ENCODE peak calls at places on chromosomes 6 and 20, in nine cellular contexts. One of them, this sample, is unnamed.

GRCh38 chr20:60060593-60060992 is 102.4 kb downstream of the CDH26 start:
- DNase-seq in putamen: no peak
- DNase-seq in stimulated activated naive CD4-positive, alpha-beta T cell: no peak
- DNase-seq in GM10248: no peak
- DNase-seq in NCI-H460: no peak
- DNase-seq in NCI-H2107: no peak
- DNase-seq in SK-MEL-5: no peak
- DNase-seq in AG08395: no peak
- DNase-seq in NCI-H2171 treated with DMSO at 0.1 percent for 48 hours: no peak
- DNase-seq in this sample: no peak

GRCh38 chr6:24699521-24700359 is 19.2 kb downstream of the C6orf62 start:
- DNase-seq in GM10248: no peak
- DNase-seq in putamen: no peak
- DNase-seq in stimulated activated naive CD4-positive, alpha-beta T cell: no peak
- DNase-seq in NCI-H2171 treated with DMSO at 0.1 percent for 48 hours: no peak
- DNase-seq in NCI-H460: no peak
- DNase-seq in SK-MEL-5: no peak
- DNase-seq in AG08395: no peak
- DNase-seq in NCI-H2107: no peak
- DNase-seq in this sample: no peak

GRCh38 chr20:36235892-36236785 is at the start of gene AAR2:
- DNase-seq in NCI-H2107: peak
- DNase-seq in stimulated activated naive CD4-positive, alpha-beta T cell: peak
- DNase-seq in putamen: peak
- DNase-seq in SK-MEL-5: peak
- DNase-seq in GM10248: peak
- DNase-seq in AG08395: peak
- DNase-seq in NCI-H460: peak
- DNase-seq in NCI-H2171 treated with DMSO at 0.1 percent for 48 hours: peak
- DNase-seq in this sample: peak

GRCh38 chr6:156498696-156499095 is 278.5 kb upstream of the ARID1B start:
- DNase-seq in NCI-H2107: no peak
- DNase-seq in putamen: no peak
- DNase-seq in NCI-H2171 treated with DMSO at 0.1 percent for 48 hours: no peak
- DNase-seq in AG08395: no peak
- DNase-seq in NCI-H460: no peak
- DNase-seq in GM10248: no peak
- DNase-seq in SK-MEL-5: no peak
- DNase-seq in stimulated activated naive CD4-positive, alpha-beta T cell: no peak
- DNase-seq in this sample: no peak

GRCh38 chr6:168090706-168091105 is 11.7 kb upstream of the FRMD1 start:
- DNase-seq in NCI-H2107: no peak
- DNase-seq in SK-MEL-5: no peak
- DNase-seq in putamen: no peak
- DNase-seq in GM10248: no peak
- DNase-seq in stimulated activated naive CD4-positive, alpha-beta T cell: no peak
- DNase-seq in NCI-H2171 treated with DMSO at 0.1 percent for 48 hours: no peak
- DNase-seq in AG08395: no peak
- DNase-seq in NCI-H460: no peak
- DNase-seq in this sample: no peak

GRCh38 chr6:70312165-70312564 is 9.3 kb upstream of the COL9A1 start:
- DNase-seq in GM10248: no peak
- DNase-seq in putamen: no peak
- DNase-seq in NCI-H460: no peak
- DNase-seq in NCI-H2171 treated with DMSO at 0.1 percent for 48 hours: no peak
- DNase-seq in NCI-H2107: no peak
- DNase-seq in AG08395: peak
- DNase-seq in stimulated activated naive CD4-positive, alpha-beta T cell: no peak
- DNase-seq in SK-MEL-5: peak
- DNase-seq in this sample: no peak

GRCh38 chr20:54565255-54565654 is 89.9 kb downstream of the DOK5 start:
- DNase-seq in NCI-H2171 treated with DMSO at 0.1 percent for 48 hours: no peak
- DNase-seq in SK-MEL-5: no peak
- DNase-seq in GM10248: no peak
- DNase-seq in NCI-H2107: no peak
- DNase-seq in putamen: no peak
- DNase-seq in stimulated activated naive CD4-positive, alpha-beta T cell: no peak
- DNase-seq in NCI-H460: no peak
- DNase-seq in AG08395: no peak
- DNase-seq in this sample: no peak

GRCh38 chr20:64161595-64162238 is 2.5 kb upstream of the MYT1 start:
- DNase-seq in stimulated activated naive CD4-positive, alpha-beta T cell: peak
- DNase-seq in SK-MEL-5: peak
- DNase-seq in putamen: no peak
- DNase-seq in AG08395: peak
- DNase-seq in NCI-H460: peak
- DNase-seq in GM10248: peak
- DNase-seq in NCI-H2171 treated with DMSO at 0.1 percent for 48 hours: no peak
- DNase-seq in NCI-H2107: no peak
- DNase-seq in this sample: peak

GRCh38 chr20:37650661-37651060 is 43.2 kb upstream of the CTNNBL1 start:
- DNase-seq in AG08395: no peak
- DNase-seq in NCI-H460: no peak
- DNase-seq in stimulated activated naive CD4-positive, alpha-beta T cell: no peak
- DNase-seq in NCI-H2171 treated with DMSO at 0.1 percent for 48 hours: no peak
- DNase-seq in GM10248: no peak
- DNase-seq in SK-MEL-5: no peak
- DNase-seq in NCI-H2107: no peak
- DNase-seq in putamen: no peak
- DNase-seq in this sample: peak

GRCh38 chr6:94443701-94444100 is 1024.3 kb upstream of the EPHA7 start:
- DNase-seq in AG08395: no peak
- DNase-seq in NCI-H460: no peak
- DNase-seq in stimulated activated naive CD4-positive, alpha-beta T cell: no peak
- DNase-seq in putamen: peak
- DNase-seq in NCI-H2171 treated with DMSO at 0.1 percent for 48 hours: no peak
- DNase-seq in SK-MEL-5: no peak
- DNase-seq in GM10248: no peak
- DNase-seq in NCI-H2107: no peak
- DNase-seq in this sample: no peak

GRCh38 chr20:40682104-40683045 is 6.7 kb downstream of the MAFB start:
- DNase-seq in NCI-H460: no peak
- DNase-seq in putamen: no peak
- DNase-seq in GM10248: no peak
- DNase-seq in SK-MEL-5: no peak
- DNase-seq in AG08395: peak
- DNase-seq in stimulated activated naive CD4-positive, alpha-beta T cell: no peak
- DNase-seq in NCI-H2171 treated with DMSO at 0.1 percent for 48 hours: no peak
- DNase-seq in NCI-H2107: no peak
- DNase-seq in this sample: peak

GRCh38 chr20:62896526-62896925 is 29.8 kb downstream of the DIDO1 start:
- DNase-seq in AG08395: no peak
- DNase-seq in putamen: no peak
- DNase-seq in SK-MEL-5: no peak
- DNase-seq in NCI-H2171 treated with DMSO at 0.1 percent for 48 hours: no peak
- DNase-seq in NCI-H460: no peak
- DNase-seq in GM10248: no peak
- DNase-seq in stimulated activated naive CD4-positive, alpha-beta T cell: no peak
- DNase-seq in NCI-H2107: peak
- DNase-seq in this sample: no peak

GRCh38 chr6:25395731-25396130 is 116.6 kb downstream of the CARMIL1 start:
- DNase-seq in NCI-H2107: no peak
- DNase-seq in NCI-H460: no peak
- DNase-seq in putamen: no peak
- DNase-seq in stimulated activated naive CD4-positive, alpha-beta T cell: no peak
- DNase-seq in SK-MEL-5: peak
- DNase-seq in NCI-H2171 treated with DMSO at 0.1 percent for 48 hours: peak
- DNase-seq in GM10248: no peak
- DNase-seq in AG08395: no peak
- DNase-seq in this sample: no peak

GRCh38 chr6:106886922-106887797 is 87.4 kb downstream of the CD24 start:
- DNase-seq in NCI-H2107: peak
- DNase-seq in stimulated activated naive CD4-positive, alpha-beta T cell: no peak
- DNase-seq in NCI-H2171 treated with DMSO at 0.1 percent for 48 hours: no peak
- DNase-seq in GM10248: no peak
- DNase-seq in AG08395: no peak
- DNase-seq in putamen: no peak
- DNase-seq in SK-MEL-5: no peak
- DNase-seq in NCI-H460: no peak
- DNase-seq in this sample: peak